ENCODE peak calls at places on chromosomes 7 and 10, in four cellular contexts. S, T, P and F are unnamed samples.
A peak's percentile ranks its signal among the peaks of the same experiment; 100 is the strongest.

GRCh38 chr7:135411098-135411497 is 98.8 kb downstream of the CNOT4 start:
- DNase-seq in S (no peak), T (no peak), P (no peak), F (no peak)

GRCh38 chr10:91190876-91191580 is 29.4 kb upstream of the PCGF5 start:
- DNase-seq in S (no peak), T (no peak), P (no peak), F (no peak)

GRCh38 chr10:48672596-48673255 is 11.9 kb upstream of the WDFY4 start:
- DNase-seq in S (no peak), T (no peak), P (no peak), F (no peak)

GRCh38 chr10:28880551-28880950 is 203.2 kb downstream of the BAMBI start:
- DNase-seq in S (no peak), T (no peak), P (no peak), F (no peak)

GRCh38 chr10:89207801-89208551 is 859 bp upstream of the CH25H start:
- DNase-seq in S (peak; percentile 79), T (peak; percentile 87), P (peak; percentile 18), F (peak; percentile 30)

GRCh38 chr10:118259288-118259906 is 82.7 kb downstream of the FAM204A start:
- DNase-seq in S (no peak), T (no peak), P (peak; percentile 28), F (no peak)

GRCh38 chr7:153887756-153888591 is 164.2 kb upstream of the DPP6 start:
- DNase-seq in S (no peak), T (no peak), P (no peak), F (no peak)

GRCh38 chr7:143884276-143884977 is 17.5 kb downstream of the TCAF1 start:
- DNase-seq in S (no peak), T (no peak), P (no peak), F (no peak)

GRCh38 chr7:78149787-78150186 is 351.2 kb downstream of the PHTF2 start:
- DNase-seq in S (no peak), T (no peak), P (no peak), F (no peak)

GRCh38 chr7:16728811-16729210 is 24.7 kb upstream of the TSPAN13 start:
- DNase-seq in S (no peak), T (no peak), P (no peak), F (no peak)

GRCh38 chr7:46810986-46811385 is 770.9 kb downstream of the TNS3 start:
- DNase-seq in S (no peak), T (no peak), P (no peak), F (no peak)

GRCh38 chr7:10799475-10799874 is 174.2 kb upstream of the PHF14 start:
- DNase-seq in S (no peak), T (no peak), P (no peak), F (no peak)

GRCh38 chr7:134527979-134528371 is 608 bp downstream of the AKR1B10 start:
- DNase-seq in S (no peak), T (no peak), P (no peak), F (no peak)

GRCh38 chr7:98282727-98283126 is 1.2 kb downstream of the BRI3 start:
- DNase-seq in S (no peak), T (no peak), P (no peak), F (no peak)

GRCh38 chr7:81767883-81768282 is 2.0 kb downstream of the HGF start:
- DNase-seq in S (no peak), T (no peak), P (no peak), F (no peak)

GRCh38 chr10:30055094-30055701 is 4.2 kb downstream of the JCAD start:
- DNase-seq in S (no peak), T (no peak), P (no peak), F (no peak)

GRCh38 chr10:7027913-7028808 is 382.7 kb downstream of the SFMBT2 start:
- DNase-seq in S (no peak), T (no peak), P (no peak), F (no peak)

GRCh38 chr10:66151346-66151745 is 774.5 kb upstream of the LRRTM3 start:
- DNase-seq in S (no peak), T (no peak), P (no peak), F (no peak)

GRCh38 chr7:146249272-146249671 is 132.7 kb downstream of the CNTNAP2 start:
- DNase-seq in S (no peak), T (no peak), P (no peak), F (no peak)

GRCh38 chr7:159116581-159117339 is 27.9 kb downstream of the VIPR2 start:
- DNase-seq in S (peak; percentile 15), T (no peak), P (peak; percentile 78), F (peak; percentile 27)
- H3K4me1 ChIP-seq in S (no peaks in the 10 kb centered on the region), T (peaks cover 6% of the 10 kb centered on the region), P (peaks cover 8% of the 10 kb centered on the region), F (no peaks in the 10 kb centered on the region)

GRCh38 chr10:32961892-32962369 is 3.9 kb upstream of the ITGB1 start:
- DNase-seq in S (no peak), T (no peak), P (no peak), F (no peak)

GRCh38 chr10:32960022-32960421 is 2.0 kb upstream of the ITGB1 start:
- DNase-seq in S (no peak), T (peak; percentile 61), P (no peak), F (no peak)

GRCh38 chr10:32963102-32963501 is 5.1 kb upstream of the ITGB1 start:
- DNase-seq in S (no peak), T (no peak), P (no peak), F (no peak)

GRCh38 chr10:32962541-32962940 is 4.5 kb upstream of the ITGB1 start:
- DNase-seq in S (no peak), T (no peak), P (no peak), F (no peak)

DNA sequence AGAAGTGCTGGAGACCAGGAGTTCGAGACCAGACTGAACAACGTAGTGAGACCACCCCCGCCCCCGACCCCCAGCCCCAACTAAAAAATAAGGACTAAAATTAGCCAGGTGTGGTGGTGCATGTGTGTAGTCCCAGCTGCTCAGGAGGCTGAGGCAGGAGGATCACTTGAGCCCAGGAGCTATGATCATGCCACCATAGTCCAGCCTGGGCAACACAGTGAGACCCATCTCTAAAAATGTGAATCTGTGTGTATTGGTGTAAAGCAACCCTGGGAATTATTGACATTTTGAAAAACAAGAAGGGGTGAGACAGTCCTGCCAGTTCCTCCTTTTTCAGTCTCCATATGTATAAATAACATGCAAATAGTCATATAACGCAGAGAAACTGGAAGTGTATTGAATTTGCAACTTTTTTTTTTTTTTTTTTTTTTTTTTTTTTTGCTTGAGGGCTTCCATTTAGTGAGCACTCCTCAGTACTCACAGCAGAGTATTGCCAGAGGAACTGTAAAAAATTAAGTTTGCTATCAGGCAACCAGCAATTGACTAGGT is 3.4 kb upstream of the ITGB1 start:
- DNase-seq in S (no peak), T (no peak), P (no peak), F (no peak)
- H3K27ac ChIP-seq in S (peak overlapping the region; percentile 70), T (peak overlapping the region; percentile 90), P (peak overlapping the region; percentile 53), F (peak overlapping the region; percentile 82)

GRCh38 chr7:93715234-93715633 is 140.7 kb upstream of the CALCR start:
- DNase-seq in S (peak; percentile 68), T (peak; percentile 75), P (peak; percentile 54), F (no peak)
- TF ChIP-seq CTCF in S (peak; percentile 56), T (peak; percentile 24), P (no peak), F (no peak)

GRCh38 chr10:79079490-79080355 is 11.0 kb downstream of the ZMIZ1 start:
- DNase-seq in S (no peak), T (no peak), P (no peak), F (no peak)
- H3K4me1 ChIP-seq in S (peaks cover 99% of the 10 kb centered on the region), T (peaks cover 100% of the 10 kb centered on the region), P (peaks cover 92% of the 10 kb centered on the region), F (peaks cover 46% of the 10 kb centered on the region)

DNA sequence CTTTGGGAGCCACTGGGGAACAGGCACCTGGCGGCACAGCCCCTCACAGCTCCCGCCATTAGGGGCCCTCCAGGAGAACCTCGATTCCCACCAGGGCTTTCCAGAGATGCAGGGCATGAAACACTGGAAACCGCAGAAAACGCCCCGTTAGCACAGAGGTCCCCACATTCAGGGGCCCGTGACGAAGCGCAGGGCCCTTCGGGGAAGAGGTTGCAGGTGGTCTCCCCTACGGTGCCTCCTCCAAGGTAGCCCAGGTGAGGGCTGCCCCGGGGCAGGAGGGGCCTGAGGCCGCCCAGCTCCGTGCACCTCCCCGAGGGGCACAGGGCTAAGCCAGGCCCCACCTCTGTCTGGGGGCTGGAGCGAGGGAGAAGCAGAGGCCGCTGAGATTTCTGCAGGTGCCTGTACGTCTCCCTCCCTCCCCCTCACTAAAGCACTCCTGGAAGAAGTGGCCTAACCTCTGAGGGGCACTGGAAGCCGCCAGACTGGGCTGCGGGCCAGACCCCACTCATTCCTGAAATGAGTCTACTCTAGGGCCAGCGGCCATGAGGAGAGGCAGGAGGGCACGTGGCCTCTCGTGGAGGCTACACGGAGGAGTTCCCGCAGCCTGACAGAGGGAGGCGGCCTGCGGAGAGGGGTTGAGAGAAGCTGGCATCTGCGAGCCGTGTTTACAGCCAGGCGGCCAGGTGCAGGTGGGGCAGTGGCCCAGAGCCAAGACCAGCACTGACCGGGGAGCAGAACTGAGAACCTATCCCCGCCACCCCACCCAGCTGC is 6.9 kb downstream of the PDGFA start:
- DNase-seq in S (peak; percentile 94), T (no peak), P (peak; percentile 83), F (no peak)
- H3K27ac ChIP-seq in S (peak overlapping the region; percentile 24), T (peak overlapping the region; percentile 61), P (peak overlapping the region; percentile 10), F (peak overlapping the region; percentile 86)

GRCh38 chr10:31724296-31724695 is 204.3 kb downstream of the ARHGAP12 start:
- DNase-seq in S (no peak), T (no peak), P (no peak), F (no peak)
- TF ChIP-seq CTCF in S (no peak), T (no peak), P (no peak), F (no peak)

GRCh38 chr10:124701881-124702656 is 42.1 kb downstream of the FAM53B start:
- DNase-seq in S (no peak), T (peak; percentile 68), P (no peak), F (no peak)

GRCh38 chr10:124699471-124700292 is 44.5 kb downstream of the FAM53B start:
- DNase-seq in S (no peak), T (peak; percentile 75), P (no peak), F (no peak)

GRCh38 chr10:124701038-124701365 is 43.2 kb downstream of the FAM53B start:
- DNase-seq in S (no peak), T (peak; percentile 64), P (no peak), F (no peak)

GRCh38 chr10:124700293-124701037 is 43.7 kb downstream of the FAM53B start:
- DNase-seq in S (no peak), T (peak; percentile 78), P (no peak), F (no peak)

DNA sequence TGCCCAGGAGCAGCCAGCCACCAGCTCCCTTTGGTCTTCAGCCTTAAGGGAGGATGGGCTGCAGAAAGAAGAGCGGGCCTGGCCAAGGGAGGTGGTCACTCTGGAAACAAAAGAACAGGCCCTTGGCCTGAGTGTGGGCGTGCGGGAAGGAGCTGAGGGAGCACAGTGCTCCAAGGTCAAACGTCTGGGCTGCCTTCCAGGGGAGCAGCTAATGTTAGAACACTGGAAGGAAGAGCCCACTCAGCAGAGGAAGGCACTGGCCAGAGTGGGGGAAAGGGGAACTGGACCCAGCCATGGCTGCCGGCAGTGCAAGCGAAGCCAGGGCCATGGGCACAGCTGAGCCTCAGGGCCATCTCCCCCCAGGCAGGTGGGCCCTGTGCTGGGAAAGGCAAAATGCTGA is 42.7 kb downstream of the FAM53B start:
- DNase-seq in S (peak; percentile 87), T (peak; percentile 91), P (peak; percentile 74), F (peak; percentile 55)
- H3K4me1 ChIP-seq in S (peaks cover 86% of the 10 kb centered on the region), T (peaks cover 100% of the 10 kb centered on the region), P (peaks cover 38% of the 10 kb centered on the region), F (peaks cover 25% of the 10 kb centered on the region)